ENCODE peak calls at places on chromosomes 12 and 14, in eight cellular contexts. A is activated naive CD4-positive, alpha-beta T cell; B is COR-L47; I is stimulated activated CD4-positive, alpha-beta T cell treated with anti-CD3 and anti-CD28 coated beads, Interleukin-1b, Interleukin-23, amount 100 ng/mL, for 1 hour; H is CD4-positive, alpha-beta T cell; C is caudate nucleus; Q is H9; M is cardiac muscle cell. Y is an unnamed sample.
A peak's percentile ranks its signal among the peaks of the same experiment; 100 is the strongest.

GRCh38 chr14:98847520-98848468 is 424.2 kb downstream of the BCL11B start:
- DNase-seq in C (no peak), A (no peak), I (no peak), H (no peak), Q (no peak), M (no peak), B (no peak), Y (no peak)

GRCh38 chr12:116196752-116197718 is 80.5 kb downstream of the MED13L start:
- DNase-seq in A (no peak), M (peak; percentile 80), B (no peak), I (no peak), C (no peak), H (no peak), Q (no peak), Y (no peak)

GRCh38 chr12:116604883-116605641 is 45.9 kb downstream of the MAP1LC3B2 start:
- DNase-seq in I (no peak), H (no peak), B (no peak), Q (no peak), C (peak; percentile 5), M (no peak), A (no peak), Y (no peak)

GRCh38 chr12:6090786-6091185 is 33.7 kb downstream of the VWF start:
- DNase-seq in H (no peak), Q (no peak), C (no peak), I (no peak), B (no peak), M (no peak), A (no peak), Y (no peak)

GRCh38 chr12:108174641-108175040 is 45.6 kb downstream of the WSCD2 start:
- DNase-seq in I (no peak), H (no peak), B (no peak), Q (no peak), A (no peak), C (no peak), M (no peak), Y (no peak)

GRCh38 chr12:12224240-12224940 is 42.5 kb downstream of the LRP6 start:
- DNase-seq in B (no peak), H (no peak), A (no peak), M (no peak), I (no peak), C (no peak), Q (no peak), Y (peak; percentile 56)

GRCh38 chr12:3049596-3050314 is 27.4 kb upstream of the TSPAN9 start:
- DNase-seq in I (no peak), M (no peak), C (no peak), A (no peak), Q (no peak), B (no peak), H (no peak), Y (no peak)

GRCh38 chr12:122421263-122421814 is 1.1 kb downstream of the CLIP1 start:
- DNase-seq in H (peak; percentile 6), C (no peak), B (no peak), A (no peak), M (peak; percentile 39), Q (no peak), I (no peak), Y (no peak)

GRCh38 chr12:69623970-69624369 is 13.3 kb upstream of the LRRC10 start:
- DNase-seq in Q (no peak), I (no peak), H (no peak), B (peak; percentile 92), M (peak; percentile 44), A (no peak), C (no peak), Y (no peak)

Y was measured in non-pigmented ciliary epithelial cell.